ENCODE peak calls at places on chromosomes 7 and 10, in ten cellular contexts. U is stimulated activated CD8-positive, alpha-beta memory T cell treated with anti-CD3 and anti-CD28 coated beads, Interleukin-4, amount 100 ng/mL, for 1 hour; W is NCI-H1092 treated with DMSO at 0.1 percent for 48 hours; H is activated naive CD8-positive, alpha-beta T cell treated with anti-CD3 and anti-CD28 coated beads, Interleukin-2, amount 50 U/mL, for 24 hours; X is C1 segment of cervical spinal cord; M is activated CD4-positive, alpha-beta T cell treated with anti-CD3 and anti-CD28 coated beads, Interleukin-2, amount 50 U/mL, for 48 hours; T is A549; L is MCF 10A; E is Calu3; A is iPS DF 19.7. K is an unnamed sample.

GRCh38 chr10:73641272-73642060 is at the start of gene MYOZ1:
- DNase-seq in U (no peak), W (no peak), H (no peak), X (no peak), M (no peak), T (no peak), L (no peak), E (no peak), A (no peak), K (no peak)

GRCh38 chr10:86348321-86349210 is 18.0 kb downstream of the GRID1 start:
- DNase-seq in U (no peak), W (no peak), H (no peak), X (no peak), M (no peak), T (no peak), L (no peak), E (no peak), A (no peak), K (no peak)

GRCh38 chr10:130022501-130023299 is 58.6 kb upstream of the EBF3 start:
- DNase-seq in U (no peak), W (no peak), H (no peak), X (no peak), M (no peak), T (no peak), L (peak), E (no peak), A (no peak), K (no peak)

GRCh38 chr7:131897016-131897789 is 340.8 kb upstream of the PODXL start:
- DNase-seq in U (no peak), W (no peak), H (no peak), X (no peak), M (no peak), T (peak), L (peak), E (no peak), A (no peak), K (no peak)

GRCh38 chr7:99040104-99040958 is 103.6 kb downstream of the SMURF1 start:
- DNase-seq in U (peak), W (peak), H (peak), X (no peak), M (peak), T (peak), L (peak), E (peak), A (peak), K (peak)

GRCh38 chr7:100472854-100473499 is 6.0 kb downstream of the TSC22D4 start:
- DNase-seq in U (no peak), W (no peak), H (no peak), X (no peak), M (no peak), T (no peak), L (no peak), E (no peak), A (no peak), K (no peak)

GRCh38 chr10:6386346-6386745 is 183.6 kb downstream of the PFKFB3 start:
- DNase-seq in U (no peak), W (no peak), H (no peak), X (no peak), M (no peak), T (no peak), L (no peak), E (no peak), A (no peak), K (no peak)

GRCh38 chr10:26555719-26556368 is 117.7 kb downstream of the APBB1IP start:
- DNase-seq in U (no peak), W (no peak), H (no peak), X (no peak), M (no peak), T (peak), L (peak), E (peak), A (no peak), K (peak)

GRCh38 chr7:35700327-35700726 is 5.4 kb upstream of the HERPUD2 start:
- DNase-seq in U (no peak), W (no peak), H (no peak), X (no peak), M (no peak), T (no peak), L (no peak), E (no peak), A (no peak), K (no peak)

GRCh38 chr7:4880218-4880617 is 3.3 kb downstream of the RADIL start:
- DNase-seq in U (no peak), W (no peak), H (no peak), X (no peak), M (no peak), T (no peak), L (no peak), E (no peak), A (no peak), K (no peak)

GRCh38 chr10:122030200-122030552 is 41.2 kb downstream of the TACC2 start:
- DNase-seq in U (no peak), W (no peak), H (no peak), X (no peak), M (no peak), T (peak), L (no peak), E (no peak), A (no peak), K (no peak)

GRCh38 chr7:50835156-50835555 is 52.5 kb upstream of the GRB10 start:
- DNase-seq in U (no peak), W (no peak), H (no peak), X (no peak), M (no peak), T (peak), L (no peak), E (no peak), A (no peak), K (no peak)